ENCODE peak calls at places on chromosomes 5 and 9, in ten cellular contexts. R, X, Z, Y, K, C, O, M, P and L are unnamed samples.

GRCh38 chr5:75509956-75510355 is 1.5 kb downstream of the CERT1 start:
- DNase-seq in M (peak), P (peak), C (peak), O (no peak), Y (no peak), R (no peak), Z (no peak), X (no peak), K (peak), L (no peak)

GRCh38 chr5:14266171-14266570 is 123.0 kb downstream of the TRIO start:
- DNase-seq in C (no peak), K (no peak), M (no peak), Y (no peak), X (no peak), O (no peak), R (no peak), P (no peak), Z (no peak), L (no peak)

GRCh38 chr9:127386249-127386648 is 10.7 kb upstream of the SLC2A8 start:
- DNase-seq in O (no peak), P (no peak), C (no peak), M (no peak), Y (no peak), X (no peak), Z (no peak), K (no peak), R (no peak), L (no peak)

GRCh38 chr5:134252671-134253070 is 26.8 kb upstream of the PPP2CA start:
- DNase-seq in X (peak), P (no peak), M (peak), O (no peak), Z (no peak), C (no peak), R (no peak), Y (no peak), K (no peak), L (no peak)

GRCh38 chr5:5522336-5522735 is 99.9 kb downstream of the ICE1 start:
- DNase-seq in K (no peak), M (no peak), X (no peak), Z (no peak), C (no peak), R (no peak), P (no peak), O (no peak), Y (no peak), L (no peak)

GRCh38 chr9:118529210-118529609 is 825.0 kb downstream of the TLR4 start:
- DNase-seq in M (peak), K (no peak), R (no peak), Y (no peak), P (no peak), Z (no peak), O (no peak), X (no peak), C (no peak), L (no peak)

GRCh38 chr5:11851965-11852745 is 52.1 kb downstream of the CTNND2 start:
- DNase-seq in P (no peak), R (no peak), O (no peak), Z (no peak), C (no peak), K (peak), X (no peak), Y (no peak), M (no peak), L (no peak)

GRCh38 chr9:129720181-129720864 is 32.5 kb downstream of the PTGES start:
- DNase-seq in P (no peak), O (no peak), C (no peak), R (peak), Y (no peak), Z (no peak), X (no peak), K (peak), M (no peak), L (no peak)

GRCh38 chr9:1869843-1870242 is 145.3 kb upstream of the SMARCA2 start:
- DNase-seq in M (no peak), P (no peak), Y (peak), C (peak), X (no peak), R (peak), Z (peak), K (peak), O (peak), L (peak)

GRCh38 chr5:68249520-68249919 is 34.0 kb downstream of the PIK3R1 start:
- DNase-seq in R (no peak), C (no peak), P (no peak), Y (no peak), O (no peak), X (no peak), M (no peak), Z (no peak), K (no peak), L (no peak)